ENCODE peak calls at places on chromosomes 4 and X, in eight cellular contexts. K, O, C, V, Z, F, Q and M are unnamed samples.

GRCh38 chrX:23902419-23902818 is 5.3 kb downstream of the APOO start:
- DNase-seq in K (peak; percentile 53), O (no peak), C (no peak), V (no peak), Z (no peak), F (no peak), Q (no peak), M (peak; percentile 28)

GRCh38 chrX:100413231-100413630 is 3.2 kb upstream of the PCDH19 start:
- DNase-seq in K (peak; percentile 63), O (peak; percentile 2), C (peak; percentile 24), V (peak; percentile 59), Z (peak; percentile 5), F (no peak), Q (no peak), M (peak; percentile 39)

GRCh38 chr4:67087897-67088296 is 457.4 kb downstream of the CENPC start:
- DNase-seq in K (peak; percentile 10), O (peak; percentile 21), C (no peak), V (peak; percentile 16), Z (no peak), F (no peak), Q (no peak), M (peak; percentile 18)

GRCh38 chrX:121310820-121311219 is 263.4 kb downstream of the GLUD2 start:
- DNase-seq in K (no peak), O (no peak), C (no peak), V (no peak), Z (no peak), F (no peak), Q (no peak), M (no peak)

GRCh38 chrX:149472620-149473019 is 32.5 kb downstream of the IDS start:
- DNase-seq in K (no peak), O (no peak), C (no peak), V (no peak), Z (no peak), F (no peak), Q (no peak), M (no peak)

GRCh38 chrX:74514384-74514783 is 93.1 kb downstream of the SLC16A2 start:
- DNase-seq in K (no peak), O (no peak), C (no peak), V (no peak), Z (no peak), F (no peak), Q (no peak), M (no peak)

GRCh38 chrX:75107863-75108509 is 48.1 kb downstream of the ABCB7 start:
- DNase-seq in K (no peak), O (no peak), C (peak; percentile 4), V (no peak), Z (no peak), F (no peak), Q (no peak), M (no peak)

GRCh38 chr4:186727977-186728519 is 4.4 kb upstream of the FAT1 start:
- DNase-seq in K (no peak), O (no peak), C (no peak), V (no peak), Z (no peak), F (no peak), Q (no peak), M (no peak)

GRCh38 chr4:24473309-24473721 is 111.0 kb downstream of the DHX15 start:
- DNase-seq in K (peak; percentile 25), O (no peak), C (peak; percentile 24), V (no peak), Z (no peak), F (no peak), Q (peak; percentile 23), M (no peak)

GRCh38 chrX:70092247-70092646 is 30.0 kb downstream of the OTUD6A start:
- DNase-seq in K (no peak), O (no peak), C (no peak), V (no peak), Z (no peak), F (no peak), Q (no peak), M (no peak)

GRCh38 chrX:9614016-9614415 is 149.2 kb downstream of the TBL1X start:
- DNase-seq in K (no peak), O (no peak), C (no peak), V (no peak), Z (no peak), F (no peak), Q (no peak), M (no peak)

GRCh38 chr4:40520533-40520932 is 109.1 kb downstream of the RBM47 start:
- DNase-seq in K (no peak), O (no peak), C (no peak), V (no peak), Z (no peak), F (no peak), Q (no peak), M (no peak)

GRCh38 chr4:26131711-26132110 is 189.1 kb upstream of the RBPJ start:
- DNase-seq in K (no peak), O (peak; percentile 78), C (no peak), V (no peak), Z (no peak), F (no peak), Q (no peak), M (peak; percentile 39)

GRCh38 chrX:41621236-41621651 is 67.5 kb upstream of the GPR34 start:
- DNase-seq in K (peak; percentile 40), O (no peak), C (no peak), V (no peak), Z (no peak), F (no peak), Q (no peak), M (no peak)

GRCh38 chr4:24890561-24890960 is 22.3 kb downstream of the CCDC149 start:
- DNase-seq in K (no peak), O (no peak), C (no peak), V (no peak), Z (no peak), F (no peak), Q (no peak), M (no peak)

GRCh38 chr4:143699331-143700059 is 980 bp downstream of the FREM3 start:
- DNase-seq in K (no peak), O (no peak), C (no peak), V (no peak), Z (no peak), F (no peak), Q (no peak), M (no peak)

GRCh38 chr4:112140536-112140935 is 4.7 kb upstream of the FAM241A start:
- DNase-seq in K (no peak), O (no peak), C (no peak), V (no peak), Z (no peak), F (no peak), Q (no peak), M (no peak)

GRCh38 chrX:42732506-42732905 is 45.5 kb downstream of the PPP1R2C start:
- DNase-seq in K (no peak), O (no peak), C (peak; percentile 6), V (no peak), Z (no peak), F (no peak), Q (peak; percentile 15), M (no peak)

GRCh38 chr4:119025916-119026661 is 109.5 kb upstream of the MYOZ2 start:
- DNase-seq in K (no peak), O (no peak), C (no peak), V (no peak), Z (no peak), F (no peak), Q (no peak), M (no peak)

GRCh38 chr4:10629394-10629793 is 55.2 kb downstream of the CLNK start:
- DNase-seq in K (no peak), O (no peak), C (no peak), V (no peak), Z (no peak), F (no peak), Q (no peak), M (peak; percentile 29)

DNA sequence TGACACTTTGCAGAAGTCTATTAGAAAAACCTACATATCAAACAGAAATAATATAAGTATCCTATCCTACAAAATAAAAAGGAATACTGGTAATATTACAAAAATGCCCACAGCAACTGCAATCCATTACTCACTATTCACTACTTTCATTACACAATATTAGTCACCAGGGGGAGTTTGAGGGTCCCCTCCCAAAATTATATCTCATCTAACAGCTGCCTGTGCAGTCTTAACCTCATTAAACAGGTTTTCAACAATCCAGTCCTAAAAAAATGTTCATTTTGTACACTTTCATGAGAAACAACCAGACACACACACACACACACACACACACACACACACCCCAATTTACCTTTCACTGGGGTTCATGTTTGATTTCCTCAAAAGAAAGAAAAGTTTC is 2.9 kb downstream of the CLOCK start:
- DNase-seq in K (peak; percentile 23), O (no peak), C (no peak), V (no peak), Z (no peak), F (no peak), Q (no peak), M (no peak)
- TF ChIP-seq CTCF in K (peak; percentile 41), O (no peak), C (no peak), V (peak; percentile 47), Z (no peak), F (no peak), Q (no peak), M (no peak)

DNA sequence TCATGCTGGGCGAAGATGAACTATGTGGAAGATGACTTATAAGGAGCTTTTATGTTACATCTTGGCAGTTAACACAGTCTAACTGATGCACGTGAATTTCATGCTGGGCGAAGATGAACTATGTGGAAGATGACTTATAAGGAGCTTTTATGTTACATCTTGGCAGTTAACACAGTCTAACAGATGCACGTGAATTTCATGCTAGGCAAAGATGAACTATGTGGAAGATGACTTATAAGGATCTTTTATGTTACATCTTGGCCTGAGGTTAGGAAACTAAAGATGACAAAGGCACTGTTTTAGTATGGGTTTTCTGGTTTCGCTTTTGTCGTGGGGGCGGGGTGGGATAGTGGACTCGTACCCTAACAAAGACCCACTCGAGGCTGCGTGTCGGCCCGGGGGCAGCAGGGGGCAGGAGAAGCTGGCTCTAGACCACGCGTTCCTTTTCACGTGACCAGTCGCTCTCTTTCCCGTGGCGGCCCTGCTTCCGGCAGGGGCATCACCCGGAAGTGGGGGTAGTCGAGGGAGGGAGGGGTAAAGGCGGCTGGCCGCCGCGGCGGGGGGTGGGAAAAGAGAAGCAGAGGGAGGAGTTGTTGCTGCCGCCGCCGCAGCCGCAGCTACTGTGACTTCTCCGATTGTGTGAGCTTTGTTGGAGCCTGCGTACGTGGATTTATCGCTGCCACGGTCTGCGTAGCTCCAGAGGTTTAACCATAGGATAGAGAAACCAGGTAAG is at the start of gene ATP7A:
- DNase-seq in K (peak; percentile 92), O (peak; percentile 79), C (peak; percentile 87), V (peak; percentile 66), Z (peak; percentile 61), F (peak; percentile 95), Q (peak; percentile 85), M (peak; percentile 85)
- TF ChIP-seq CTCF in K (peak; percentile 67), O (peak; percentile 66), C (peak; percentile 65), V (peak; percentile 61), Z (peak; percentile 47), F (peak; percentile 54), Q (peak; percentile 63), M (peak; percentile 56)

DNA sequence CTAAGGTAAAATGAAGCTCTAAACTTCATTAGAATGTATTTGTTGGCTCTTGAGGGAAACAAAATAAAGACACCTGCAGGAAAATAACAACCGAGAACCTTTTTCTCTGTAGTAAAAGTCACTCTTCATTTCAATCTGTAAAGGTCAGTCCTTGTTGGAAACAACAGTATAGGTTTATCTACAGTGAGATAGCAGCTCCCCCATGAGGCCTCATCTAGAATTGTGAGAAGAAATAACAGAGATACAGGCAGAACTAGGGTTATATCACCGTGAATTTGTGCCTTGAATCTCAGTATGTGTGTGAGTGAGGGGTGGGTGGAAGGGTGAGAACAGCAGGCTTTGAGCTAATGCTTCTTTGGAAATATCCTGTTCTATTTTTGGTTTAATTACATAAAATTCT is 107.8 kb upstream of the FMR1 start:
- DNase-seq in K (peak; percentile 18), O (no peak), C (no peak), V (no peak), Z (no peak), F (no peak), Q (no peak), M (peak; percentile 15)
- TF ChIP-seq CTCF in K (peak; percentile 44), O (peak; percentile 28), C (peak; percentile 31), V (peak; percentile 66), Z (no peak), F (peak; percentile 41), Q (peak; percentile 40), M (peak; percentile 38)

GRCh38 chr4:32775049-32775448 is 2054.9 kb downstream of the PCDH7 start:
- DNase-seq in K (peak; percentile 1), O (no peak), C (no peak), V (no peak), Z (no peak), F (no peak), Q (no peak), M (no peak)
- TF ChIP-seq CTCF in K (peak; percentile 22), O (no peak), C (no peak), V (peak; percentile 51), Z (no peak), F (peak; percentile 47), Q (no peak), M (peak; percentile 11)